ENCODE peak calls at places on chromosomes 1 and 21, in eight cellular contexts. One of them, this sample, is unnamed.

GRCh38 chr1:228141082-228141870 is 1.2 kb downstream of the GUK1 start:
- DNase-seq in IMR-90: peak; percentile 33
- DNase-seq in H9: peak; percentile 22
- DNase-seq in testis: peak; percentile 79
- DNase-seq in spleen: peak; percentile 88
- DNase-seq in HCT116: no peak
- DNase-seq in left ventricle myocardium inferior: peak; percentile 78
- DNase-seq in mammary epithelial cell: peak; percentile 42
- DNase-seq in this sample: peak; percentile 42

GRCh38 chr1:213119794-213120193 is 68.8 kb downstream of the RPS6KC1 start:
- DNase-seq in IMR-90: no peak
- DNase-seq in H9: no peak
- DNase-seq in testis: no peak
- DNase-seq in spleen: no peak
- DNase-seq in HCT116: no peak
- DNase-seq in left ventricle myocardium inferior: no peak
- DNase-seq in mammary epithelial cell: no peak
- DNase-seq in this sample: no peak

GRCh38 chr1:203628185-203628996 is 1.8 kb downstream of the ATP2B4 start:
- DNase-seq in IMR-90: peak; percentile 56
- DNase-seq in H9: peak; percentile 94
- DNase-seq in testis: peak; percentile 56
- DNase-seq in spleen: peak; percentile 80
- DNase-seq in HCT116: no peak
- DNase-seq in left ventricle myocardium inferior: peak; percentile 30
- DNase-seq in mammary epithelial cell: peak; percentile 72
- DNase-seq in this sample: peak; percentile 85

GRCh38 chr1:205064301-205064700 is 20.0 kb downstream of the TMEM81 start:
- DNase-seq in IMR-90: no peak
- DNase-seq in H9: no peak
- DNase-seq in testis: no peak
- DNase-seq in spleen: peak; percentile 39
- DNase-seq in HCT116: no peak
- DNase-seq in left ventricle myocardium inferior: no peak
- DNase-seq in mammary epithelial cell: no peak
- DNase-seq in this sample: no peak

GRCh38 chr1:30218438-30218837 is 504.9 kb downstream of the MATN1 start:
- DNase-seq in IMR-90: no peak
- DNase-seq in H9: no peak
- DNase-seq in testis: no peak
- DNase-seq in spleen: no peak
- DNase-seq in HCT116: no peak
- DNase-seq in left ventricle myocardium inferior: no peak
- DNase-seq in mammary epithelial cell: no peak
- DNase-seq in this sample: no peak

GRCh38 chr1:232968965-232969364 is 18.6 kb downstream of the NTPCR start:
- DNase-seq in IMR-90: peak; percentile 74
- DNase-seq in H9: no peak
- DNase-seq in testis: no peak
- DNase-seq in spleen: no peak
- DNase-seq in HCT116: no peak
- DNase-seq in left ventricle myocardium inferior: peak; percentile 61
- DNase-seq in mammary epithelial cell: peak; percentile 38
- DNase-seq in this sample: no peak

GRCh38 chr1:42841440-42842147 is 4.8 kb upstream of the ZNF691 start:
- DNase-seq in IMR-90: no peak
- DNase-seq in H9: no peak
- DNase-seq in testis: no peak
- DNase-seq in spleen: no peak
- DNase-seq in HCT116: no peak
- DNase-seq in left ventricle myocardium inferior: no peak
- DNase-seq in mammary epithelial cell: no peak
- DNase-seq in this sample: no peak

GRCh38 chr1:158527190-158527815 is 26.9 kb downstream of the OR6Y1 start:
- DNase-seq in IMR-90: peak; percentile 27
- DNase-seq in H9: no peak
- DNase-seq in testis: no peak
- DNase-seq in spleen: no peak
- DNase-seq in HCT116: no peak
- DNase-seq in left ventricle myocardium inferior: no peak
- DNase-seq in mammary epithelial cell: peak; percentile 2
- DNase-seq in this sample: no peak

GRCh38 chr1:200075938-200076546 is 48.5 kb downstream of the NR5A2 start:
- DNase-seq in IMR-90: peak; percentile 79
- DNase-seq in H9: no peak
- DNase-seq in testis: peak; percentile 85
- DNase-seq in spleen: no peak
- DNase-seq in HCT116: peak; percentile 58
- DNase-seq in left ventricle myocardium inferior: no peak
- DNase-seq in mammary epithelial cell: peak; percentile 49
- DNase-seq in this sample: no peak

GRCh38 chr1:74771913-74772515 is 39.1 kb downstream of the TYW3 start:
- DNase-seq in IMR-90: peak; percentile 51
- DNase-seq in H9: no peak
- DNase-seq in testis: peak; percentile 20
- DNase-seq in spleen: no peak
- DNase-seq in HCT116: peak; percentile 22
- DNase-seq in left ventricle myocardium inferior: no peak
- DNase-seq in mammary epithelial cell: peak; percentile 30
- DNase-seq in this sample: no peak

GRCh38 chr1:97137862-97138514 is 416.4 kb downstream of the PTBP2 start:
- DNase-seq in IMR-90: peak; percentile 78
- DNase-seq in H9: peak; percentile 44
- DNase-seq in testis: peak; percentile 69
- DNase-seq in spleen: no peak
- DNase-seq in HCT116: peak; percentile 37
- DNase-seq in left ventricle myocardium inferior: no peak
- DNase-seq in mammary epithelial cell: peak; percentile 42
- DNase-seq in this sample: no peak

GRCh38 chr1:76410499-76410898 is 336.0 kb downstream of the ST6GALNAC3 start:
- DNase-seq in IMR-90: no peak
- DNase-seq in H9: no peak
- DNase-seq in testis: no peak
- DNase-seq in spleen: no peak
- DNase-seq in HCT116: no peak
- DNase-seq in left ventricle myocardium inferior: no peak
- DNase-seq in mammary epithelial cell: no peak
- DNase-seq in this sample: no peak

GRCh38 chr1:2478100-2478499 is 2.0 kb downstream of the PLCH2 start:
- DNase-seq in IMR-90: no peak
- DNase-seq in H9: no peak
- DNase-seq in testis: no peak
- DNase-seq in spleen: no peak
- DNase-seq in HCT116: no peak
- DNase-seq in left ventricle myocardium inferior: no peak
- DNase-seq in mammary epithelial cell: no peak
- DNase-seq in this sample: no peak

GRCh38 chr1:2475571-2475970 is 518 bp upstream of the PLCH2 start:
- DNase-seq in IMR-90: no peak
- DNase-seq in H9: no peak
- DNase-seq in testis: no peak
- DNase-seq in spleen: no peak
- DNase-seq in HCT116: no peak
- DNase-seq in left ventricle myocardium inferior: no peak
- DNase-seq in mammary epithelial cell: no peak
- DNase-seq in this sample: no peak

GRCh38 chr1:2477309-2477708 is 1.2 kb downstream of the PLCH2 start:
- DNase-seq in IMR-90: no peak
- DNase-seq in H9: no peak
- DNase-seq in testis: no peak
- DNase-seq in spleen: no peak
- DNase-seq in HCT116: no peak
- DNase-seq in left ventricle myocardium inferior: no peak
- DNase-seq in mammary epithelial cell: no peak
- DNase-seq in this sample: no peak

GRCh38 chr1:2474933-2475371 is 1.1 kb upstream of the PLCH2 start:
- DNase-seq in IMR-90: no peak
- DNase-seq in H9: no peak
- DNase-seq in testis: peak; percentile 97
- DNase-seq in spleen: peak; percentile 90
- DNase-seq in HCT116: no peak
- DNase-seq in left ventricle myocardium inferior: no peak
- DNase-seq in mammary epithelial cell: no peak
- DNase-seq in this sample: no peak

GRCh38 chr1:2476066-2476999 is at the start of gene PLCH2:
- DNase-seq in IMR-90: no peak
- DNase-seq in H9: no peak
- DNase-seq in testis: no peak
- DNase-seq in spleen: no peak
- DNase-seq in HCT116: no peak
- DNase-seq in left ventricle myocardium inferior: no peak
- DNase-seq in mammary epithelial cell: no peak
- DNase-seq in this sample: no peak
- H3K4me1 ChIP-seq in IMR-90: no peaks in the 10 kb centered on the region
- H3K4me1 ChIP-seq in H9: no peaks in the 10 kb centered on the region
- H3K4me1 ChIP-seq in testis: peaks cover 30% of the 10 kb centered on the region
- H3K4me1 ChIP-seq in spleen: peaks cover 28% of the 10 kb centered on the region
- H3K4me1 ChIP-seq in HCT116: no peaks in the 10 kb centered on the region
- H3K4me1 ChIP-seq in left ventricle myocardium inferior: peaks cover 8% of the 10 kb centered on the region
- H3K4me1 ChIP-seq in mammary epithelial cell: no peaks in the 10 kb centered on the region
- H3K4me1 ChIP-seq in this sample: no peaks in the 10 kb centered on the region

GRCh38 chr1:18712254-18712605 is 81.6 kb downstream of the PAX7 start:
- DNase-seq in IMR-90: no peak
- DNase-seq in H9: no peak
- DNase-seq in testis: no peak
- DNase-seq in spleen: no peak
- DNase-seq in HCT116: no peak
- DNase-seq in left ventricle myocardium inferior: no peak
- DNase-seq in mammary epithelial cell: no peak
- DNase-seq in this sample: no peak
- H3K27ac ChIP-seq in IMR-90: no peak overlapping the region
- H3K27ac ChIP-seq in H9: no peak overlapping the region
- H3K27ac ChIP-seq in testis: no peak overlapping the region
- H3K27ac ChIP-seq in spleen: no peak overlapping the region
- H3K27ac ChIP-seq in HCT116: no peak overlapping the region
- H3K27ac ChIP-seq in left ventricle myocardium inferior: no peak overlapping the region
- H3K27ac ChIP-seq in mammary epithelial cell: no peak overlapping the region
- H3K27ac ChIP-seq in this sample: no peak overlapping the region

DNA sequence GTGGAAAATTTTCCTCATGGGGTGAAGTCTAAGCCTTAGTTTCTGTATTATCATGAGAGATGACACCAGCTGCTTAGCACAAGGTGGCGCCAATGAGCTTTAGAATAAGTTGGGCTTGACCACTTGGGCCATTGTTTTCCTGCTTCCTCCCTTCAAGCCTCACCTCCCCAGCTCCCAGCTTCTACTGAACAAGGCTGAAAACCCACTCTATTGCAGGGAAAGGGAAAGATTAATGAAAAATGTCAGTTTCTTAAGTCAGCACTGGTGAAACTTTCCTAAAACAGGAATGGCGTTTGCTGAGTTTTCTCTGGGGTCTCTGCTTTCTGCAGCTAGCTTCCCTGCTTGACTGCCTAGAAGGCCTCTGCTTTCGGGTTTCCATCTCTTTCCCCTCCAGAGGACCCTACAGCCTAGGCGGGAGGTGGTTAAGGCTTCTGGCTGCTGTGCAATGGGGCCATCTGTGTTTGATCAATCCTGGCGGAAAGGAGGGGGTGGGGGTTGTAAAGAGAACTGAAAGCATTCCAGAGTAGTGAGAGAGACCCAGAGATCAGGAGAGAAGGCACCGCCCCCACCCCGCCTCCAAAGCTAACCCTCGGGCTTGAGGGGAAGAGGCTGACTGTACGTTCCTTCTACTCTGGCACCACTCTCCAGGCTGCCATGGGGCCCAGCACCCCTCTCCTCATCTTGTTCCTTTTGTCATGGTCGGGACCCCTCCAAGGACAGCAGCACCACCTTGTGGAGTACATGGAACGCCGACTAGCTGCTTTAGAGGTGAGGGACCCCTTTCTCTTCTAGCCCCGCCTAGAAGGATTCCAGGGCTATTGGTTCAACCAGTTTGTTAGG is at the start of gene OLFML3:
- DNase-seq in IMR-90: peak; percentile 95
- DNase-seq in H9: peak; percentile 90
- DNase-seq in testis: peak; percentile 94
- DNase-seq in spleen: no peak
- DNase-seq in HCT116: peak; percentile 66
- DNase-seq in left ventricle myocardium inferior: peak; percentile 80
- DNase-seq in mammary epithelial cell: peak; percentile 75
- DNase-seq in this sample: peak; percentile 86
- TF ChIP-seq CTCF in IMR-90: peak; percentile 83
- TF ChIP-seq CTCF in H9: peak; percentile 82
- TF ChIP-seq CTCF in testis: peak; percentile 52
- TF ChIP-seq CTCF in spleen: peak; percentile 37
- TF ChIP-seq CTCF in HCT116: peak; percentile 70
- TF ChIP-seq CTCF in left ventricle myocardium inferior: peak; percentile 77
- TF ChIP-seq CTCF in mammary epithelial cell: peak; percentile 74
- TF ChIP-seq CTCF in this sample: peak; percentile 49

DNA sequence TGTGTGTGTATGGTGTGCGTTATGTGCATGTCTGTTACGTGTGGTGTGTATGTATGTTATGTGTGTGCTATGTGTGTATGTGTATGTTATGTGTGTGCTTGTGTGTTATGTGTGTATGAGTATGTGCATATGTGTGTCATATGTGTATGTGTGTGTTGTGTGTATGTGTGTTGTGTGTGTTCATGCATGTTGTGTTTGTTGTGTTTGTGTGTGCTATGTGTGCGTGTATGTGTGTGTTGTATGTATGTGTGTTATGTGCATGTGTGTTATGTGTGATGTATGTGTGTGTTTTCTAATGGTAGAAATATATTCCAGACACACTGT is 50.2 kb downstream of the TOMM20 start:
- DNase-seq in IMR-90: no peak
- DNase-seq in H9: no peak
- DNase-seq in testis: no peak
- DNase-seq in spleen: no peak
- DNase-seq in HCT116: no peak
- DNase-seq in left ventricle myocardium inferior: no peak
- DNase-seq in mammary epithelial cell: no peak
- DNase-seq in this sample: no peak
- H3K4me1 ChIP-seq in IMR-90: peaks cover 43% of the 10 kb centered on the region
- H3K4me1 ChIP-seq in H9: no peaks in the 10 kb centered on the region
- H3K4me1 ChIP-seq in testis: peaks cover 45% of the 10 kb centered on the region
- H3K4me1 ChIP-seq in spleen: peaks cover 62% of the 10 kb centered on the region
- H3K4me1 ChIP-seq in HCT116: peaks cover 21% of the 10 kb centered on the region
- H3K4me1 ChIP-seq in left ventricle myocardium inferior: peaks cover 87% of the 10 kb centered on the region
- H3K4me1 ChIP-seq in mammary epithelial cell: peaks cover 50% of the 10 kb centered on the region
- H3K4me1 ChIP-seq in this sample: peaks cover 98% of the 10 kb centered on the region

GRCh38 chr21:42533306-42533962 is 19.8 kb downstream of the SLC37A1 start:
- DNase-seq in IMR-90: no peak
- DNase-seq in H9: peak; percentile 18
- DNase-seq in testis: no peak
- DNase-seq in spleen: no peak
- DNase-seq in HCT116: no peak
- DNase-seq in left ventricle myocardium inferior: no peak
- DNase-seq in mammary epithelial cell: no peak
- DNase-seq in this sample: peak; percentile 27

GRCh38 chr21:42534361-42534900 is 20.8 kb downstream of the SLC37A1 start:
- DNase-seq in IMR-90: no peak
- DNase-seq in H9: peak; percentile 23
- DNase-seq in testis: no peak
- DNase-seq in spleen: no peak
- DNase-seq in HCT116: no peak
- DNase-seq in left ventricle myocardium inferior: no peak
- DNase-seq in mammary epithelial cell: no peak
- DNase-seq in this sample: no peak

GRCh38 chr21:42534901-42535378 is 21.3 kb downstream of the SLC37A1 start:
- DNase-seq in IMR-90: no peak
- DNase-seq in H9: no peak
- DNase-seq in testis: no peak
- DNase-seq in spleen: no peak
- DNase-seq in HCT116: no peak
- DNase-seq in left ventricle myocardium inferior: no peak
- DNase-seq in mammary epithelial cell: no peak
- DNase-seq in this sample: no peak

GRCh38 chr21:42532466-42533181 is 19.0 kb downstream of the SLC37A1 start:
- DNase-seq in IMR-90: peak; percentile 12
- DNase-seq in H9: peak; percentile 10
- DNase-seq in testis: peak; percentile 33
- DNase-seq in spleen: peak; percentile 86
- DNase-seq in HCT116: no peak
- DNase-seq in left ventricle myocardium inferior: peak; percentile 41
- DNase-seq in mammary epithelial cell: no peak
- DNase-seq in this sample: no peak

GRCh38 chr21:42533963-42534355 is 20.3 kb downstream of the SLC37A1 start:
- DNase-seq in IMR-90: no peak
- DNase-seq in H9: peak; percentile 9
- DNase-seq in testis: no peak
- DNase-seq in spleen: no peak
- DNase-seq in HCT116: no peak
- DNase-seq in left ventricle myocardium inferior: no peak
- DNase-seq in mammary epithelial cell: no peak
- DNase-seq in this sample: no peak
- H3K27ac ChIP-seq in IMR-90: no peak overlapping the region
- H3K27ac ChIP-seq in H9: no peak overlapping the region
- H3K27ac ChIP-seq in testis: no peak overlapping the region
- H3K27ac ChIP-seq in spleen: peak overlapping the region; percentile 74
- H3K27ac ChIP-seq in HCT116: no peak overlapping the region
- H3K27ac ChIP-seq in left ventricle myocardium inferior: no peak overlapping the region
- H3K27ac ChIP-seq in mammary epithelial cell: no peak overlapping the region
- H3K27ac ChIP-seq in this sample: no peak overlapping the region